ENCODE peak calls at places on chromosome 4, in ten cellular contexts. O is CD8-positive, alpha-beta T cell; U is fibroblast of mammary gland; G is effector memory CD8-positive, alpha-beta T cell; E is activated effector memory CD4-positive, alpha-beta T cell treated with anti-CD3 and anti-CD28 coated beads, Interleukin-2, amount 50 U/mL, for 16 hours; W is HTR-8/SVneo; M is GM23338; P is GM10248; Y is stomach; L is activated CD8-positive, alpha-beta memory T cell treated with anti-CD3 and anti-CD28 coated beads, Interleukin-2, amount 50 U/mL, for 4 hours. T is an unnamed sample.

GRCh38 chr4:123352240-123352945 is 44.2 kb upstream of the SPRY1 start:
- DNase-seq in O (no peak), U (peak), G (no peak), E (no peak), W (no peak), M (no peak), P (no peak), Y (no peak), L (no peak), T (no peak)

GRCh38 chr4:7067147-7067522 is 729 bp downstream of the GRPEL1 start:
- DNase-seq in O (no peak), U (peak), G (no peak), E (peak), W (no peak), M (no peak), P (no peak), Y (peak), L (peak), T (no peak)

GRCh38 chr4:48949086-48949485 is 37.0 kb upstream of the CWH43 start:
- DNase-seq in O (no peak), U (no peak), G (no peak), E (no peak), W (no peak), M (no peak), P (no peak), Y (no peak), L (no peak), T (no peak)

GRCh38 chr4:40455340-40455902 is 120.3 kb downstream of the CHRNA9 start:
- DNase-seq in O (no peak), U (peak), G (no peak), E (no peak), W (no peak), M (no peak), P (no peak), Y (no peak), L (no peak), T (no peak)

GRCh38 chr4:131459430-131460101 is 1689.5 kb upstream of the PCDH10 start:
- DNase-seq in O (no peak), U (no peak), G (no peak), E (no peak), W (no peak), M (peak), P (no peak), Y (no peak), L (no peak), T (no peak)

GRCh38 chr4:47383829-47384427 is 79.6 kb downstream of the COMMD8 start:
- DNase-seq in O (no peak), U (peak), G (no peak), E (no peak), W (peak), M (peak), P (peak), Y (no peak), L (no peak), T (no peak)

GRCh38 chr4:102404551-102404969 is 59.3 kb upstream of the SLC39A8 start:
- DNase-seq in O (no peak), U (peak), G (no peak), E (no peak), W (no peak), M (peak), P (no peak), Y (no peak), L (no peak), T (no peak)

GRCh38 chr4:155047755-155048154 is 160.7 kb upstream of the NPY2R start:
- DNase-seq in O (no peak), U (peak), G (no peak), E (no peak), W (no peak), M (no peak), P (no peak), Y (no peak), L (no peak), T (no peak)

GRCh38 chr4:10590896-10591295 is 93.7 kb downstream of the CLNK start:
- DNase-seq in O (no peak), U (peak), G (no peak), E (no peak), W (no peak), M (no peak), P (no peak), Y (no peak), L (no peak), T (no peak)